ENCODE peak calls at places on chromosomes 4 and X, in four cellular contexts. O is HepG2, B is HEK293T, Q is GM12878. G is an unnamed sample.

GRCh38 chr4:54976682-54977081 is 148.7 kb downstream of the KDR start:
- DNase-seq in O (peak), B (no peak), Q (no peak), G (no peak)

GRCh38 chr4:35463251-35463952 is 780.9 kb downstream of the ARAP2 start:
- DNase-seq in O (no peak), B (no peak), Q (no peak), G (no peak)

GRCh38 chrX:123424546-123424945 is 240.5 kb downstream of the GRIA3 start:
- DNase-seq in O (no peak), B (no peak), Q (peak), G (no peak)

GRCh38 chrX:66200855-66201795 is 37.1 kb downstream of the HEPH start:
- DNase-seq in O (no peak), B (no peak), Q (no peak), G (no peak)

GRCh38 chrX:100445593-100445992 is 35.5 kb upstream of the PCDH19 start:
- DNase-seq in O (no peak), B (no peak), Q (no peak), G (no peak)

GRCh38 chrX:13088155-13088485 is 43.7 kb upstream of the FAM9C start:
- DNase-seq in O (no peak), B (no peak), Q (no peak), G (no peak)

GRCh38 chr4:52250124-52250523 is 199.0 kb downstream of the SPATA18 start:
- DNase-seq in O (no peak), B (no peak), Q (no peak), G (no peak)

GRCh38 chr4:109589119-109589518 is 29.1 kb downstream of the MCUB start:
- DNase-seq in O (no peak), B (no peak), Q (no peak), G (no peak)

GRCh38 chr4:85777908-85778808 is 303.2 kb downstream of the ARHGAP24 start:
- DNase-seq in O (no peak), B (no peak), Q (peak), G (no peak)

GRCh38 chrX:39491548-39492297 is 606.0 kb downstream of the BCOR start:
- DNase-seq in O (no peak), B (no peak), Q (peak), G (no peak)

GRCh38 chrX:129731228-129731627 is 7.6 kb upstream of the XPNPEP2 start:
- DNase-seq in O (no peak), B (no peak), Q (no peak), G (no peak)

GRCh38 chr4:66000500-66001117 is 330.3 kb upstream of the EPHA5 start:
- DNase-seq in O (no peak), B (no peak), Q (no peak), G (no peak)

GRCh38 chr4:107719211-107719926 is 665 bp downstream of the PAPSS1 start:
- DNase-seq in O (peak), B (no peak), Q (no peak), G (no peak)

GRCh38 chrX:140563893-140564292 is 59.0 kb upstream of the SOX3 start:
- DNase-seq in O (no peak), B (no peak), Q (no peak), G (no peak)
- TF ChIP-seq SUZ12 in O (no peak), B (no peak), Q (no peak), G (no peak)

DNA sequence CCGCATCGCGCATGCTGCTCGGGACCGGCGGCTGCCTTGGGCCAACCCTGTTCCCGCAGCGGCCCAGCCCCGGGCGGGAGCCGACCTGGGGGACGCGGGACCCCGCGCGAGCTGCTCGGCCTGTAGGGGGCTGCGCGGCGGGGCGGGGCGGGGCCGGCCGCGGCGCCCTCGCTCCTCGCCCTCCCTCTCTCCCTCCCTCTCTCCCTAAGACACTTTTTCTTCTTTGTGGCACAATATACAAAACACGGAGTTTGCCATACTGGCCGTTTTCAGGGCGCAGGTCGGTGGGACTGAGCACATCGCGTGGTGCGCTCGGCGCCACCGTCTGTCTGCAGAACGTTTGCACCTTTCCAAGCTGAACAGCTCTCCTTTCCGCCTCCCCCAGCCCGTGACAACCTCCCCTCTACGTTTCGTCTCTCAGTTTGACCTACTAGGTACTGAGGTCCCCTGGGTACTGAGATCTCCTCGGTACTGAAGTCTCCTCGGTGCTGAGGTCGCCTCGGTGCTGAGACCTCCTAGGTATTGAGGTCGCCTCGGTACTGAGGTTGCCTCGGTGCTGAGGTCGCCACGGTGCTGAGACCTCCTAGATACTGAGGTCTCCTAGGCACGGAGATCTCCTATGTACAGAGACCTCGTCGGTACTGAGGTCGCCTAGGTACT is 261.1 kb upstream of the PLCXD1 start:
- DNase-seq in O (peak), B (no peak), Q (no peak), G (no peak)
- TF ChIP-seq SUZ12 in O (no peak), B (no peak), Q (no peak), G (no peak)

GRCh38 chr4:185987976-185988627 is 80.9 kb upstream of the TLR3 start:
- DNase-seq in O (no peak), B (no peak), Q (no peak), G (no peak)
- TF ChIP-seq SUZ12 in O (no peak), B (no peak), Q (no peak), G (no peak)

GRCh38 chr4:1234296-1234695 is 14.6 kb downstream of the CTBP1 start:
- DNase-seq in O (no peak), B (no peak), Q (no peak), G (no peak)
- TF ChIP-seq SUZ12 in O (no peak), B (no peak), Q (no peak), G (no peak)

GRCh38 chr4:112403072-112403945 is 106.1 kb downstream of the ALPK1 start:
- DNase-seq in O (no peak), B (no peak), Q (no peak), G (no peak)
- TF ChIP-seq SUZ12 in O (no peak), B (no peak), Q (no peak), G (no peak)

DNA sequence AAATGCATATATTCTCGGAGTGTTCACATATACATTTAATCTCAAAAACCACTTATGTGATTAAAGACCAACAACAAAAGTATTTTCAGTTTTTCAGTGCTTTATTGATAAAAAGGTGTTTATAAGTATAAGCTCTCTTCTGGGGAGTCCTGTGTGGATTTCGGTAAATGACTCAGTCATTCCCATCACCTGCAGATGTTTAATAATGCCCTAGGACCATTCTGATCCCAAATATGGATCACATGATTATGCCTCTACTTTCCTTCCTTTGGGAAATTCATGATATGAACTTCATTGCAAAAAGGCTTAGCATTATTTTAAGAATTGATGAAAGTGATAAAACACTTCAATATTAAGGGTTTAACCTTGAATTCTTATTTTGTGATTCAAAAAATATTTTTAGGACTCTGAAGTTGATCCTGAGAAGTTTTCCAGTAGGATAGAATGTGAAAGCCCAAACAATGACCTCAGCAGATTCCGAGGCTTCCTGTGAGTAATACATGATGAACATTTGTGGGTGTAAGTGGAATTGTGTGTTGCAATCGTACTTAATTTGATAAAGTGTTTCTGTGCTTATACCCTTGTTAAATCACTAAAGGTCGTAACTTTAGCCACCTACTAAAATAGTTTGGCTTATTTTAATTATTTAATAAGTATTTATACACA is 40.2 kb downstream of the ATP10D start:
- DNase-seq in O (no peak), B (no peak), Q (no peak), G (no peak)
- TF ChIP-seq SUZ12 in O (no peak), B (no peak), Q (no peak), G (no peak)

G was measured in NT2/D1.